ENCODE peak calls at places on chromosomes 11 and 22, in eight cellular contexts. Q is CD8-positive, alpha-beta T cell; L is body of pancreas; A is heart right ventricle; I is breast epithelium; Z is stomach; K is HCT116; M is osteoblast. B is an unnamed sample. For H3K4me1, the result is how much of the 10 kb centered on the place peaks cover.

GRCh38 chr11:126840201-126840886 is 160.2 kb downstream of the KIRREL3 start:
- DNase-seq in Q (no peak), L (no peak), A (no peak), I (no peak), Z (no peak), K (no peak), M (no peak), B (no peak)

GRCh38 chr11:80758787-80759186 is 1318.0 kb upstream of the TENM4 start:
- DNase-seq in Q (no peak), L (no peak), A (no peak), I (no peak), Z (no peak), K (no peak), M (no peak), B (no peak)

GRCh38 chr11:78290293-78291176 is 101.8 kb downstream of the USP35 start:
- DNase-seq in Q (no peak), L (no peak), A (no peak), I (no peak), Z (peak), K (no peak), M (no peak), B (no peak)

GRCh38 chr11:103528046-103528445 is 418.8 kb downstream of the DYNC2H1 start:
- DNase-seq in Q (no peak), L (no peak), A (no peak), I (no peak), Z (no peak), K (no peak), M (no peak), B (no peak)

GRCh38 chr11:113874920-113875413 is 405 bp downstream of the USP28 start:
- DNase-seq in Q (peak), L (no peak), A (no peak), I (no peak), Z (no peak), K (no peak), M (no peak), B (no peak)

GRCh38 chr11:107011977-107012376 is 6.3 kb downstream of the GUCY1A2 start:
- DNase-seq in Q (no peak), L (no peak), A (no peak), I (no peak), Z (no peak), K (no peak), M (no peak), B (no peak)

GRCh38 chr11:58927393-58928081 is 11.8 kb upstream of the GLYATL1 start:
- DNase-seq in Q (no peak), L (peak), A (no peak), I (no peak), Z (peak), K (no peak), M (peak), B (no peak)

GRCh38 chr22:22771696-22772377 is 115.8 kb upstream of the IGLL5 start:
- DNase-seq in Q (no peak), L (no peak), A (no peak), I (no peak), Z (no peak), K (no peak), M (no peak), B (no peak)

GRCh38 chr22:29670615-29671014 is 49.2 kb upstream of the CABP7 start:
- DNase-seq in Q (no peak), L (no peak), A (no peak), I (no peak), Z (no peak), K (no peak), M (no peak), B (no peak)

GRCh38 chr11:108618529-108618928 is 25.0 kb upstream of the EXPH5 start:
- DNase-seq in Q (no peak), L (no peak), A (no peak), I (no peak), Z (no peak), K (no peak), M (no peak), B (no peak)

GRCh38 chr11:130868087-130868486 is 48.2 kb downstream of the SNX19 start:
- DNase-seq in Q (no peak), L (no peak), A (no peak), I (no peak), Z (no peak), K (no peak), M (no peak), B (no peak)

GRCh38 chr11:33804471-33804870 is 30.2 kb upstream of the FBXO3 start:
- DNase-seq in Q (no peak), L (no peak), A (no peak), I (no peak), Z (no peak), K (no peak), M (no peak), B (no peak)

GRCh38 chr11:112961751-112962747 is 829 bp downstream of the NCAM1 start:
- DNase-seq in Q (no peak), L (no peak), A (peak), I (no peak), Z (no peak), K (no peak), M (peak), B (no peak)

DNA sequence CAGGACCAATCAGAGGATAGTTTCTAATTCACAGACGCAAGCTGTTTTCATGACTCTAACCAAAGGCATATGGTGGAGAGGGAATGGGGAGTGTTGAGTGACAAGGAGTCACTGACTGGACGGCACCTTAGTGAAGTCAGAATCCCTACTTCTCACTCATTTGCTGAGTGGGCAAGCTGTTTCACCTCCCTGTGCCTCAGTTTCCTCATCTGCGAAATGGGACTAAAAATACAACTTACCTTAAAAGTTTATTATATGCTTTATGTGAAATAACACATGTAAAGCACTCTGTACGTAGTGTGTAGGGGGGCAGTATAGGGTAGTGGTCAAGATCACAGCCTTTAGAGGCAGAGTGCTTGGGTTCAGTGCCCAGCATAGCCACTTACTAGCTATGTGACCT is 90.0 kb downstream of the TRAF6 start:
- DNase-seq in Q (no peak), L (no peak), A (no peak), I (no peak), Z (no peak), K (no peak), M (no peak), B (no peak)
- H3K27ac ChIP-seq in Q (no peak), L (no peak), A (no peak), I (no peak), Z (no peak), K (no peak), M (peak), B (no peak)

GRCh38 chr11:3037945-3038271 is 19.3 kb downstream of the CARS1 start:
- DNase-seq in Q (no peak), L (no peak), A (no peak), I (no peak), Z (no peak), K (no peak), M (peak), B (no peak)

GRCh38 chr11:3035333-3035732 is 21.9 kb downstream of the CARS1 start:
- DNase-seq in Q (no peak), L (no peak), A (no peak), I (no peak), Z (no peak), K (no peak), M (no peak), B (no peak)

GRCh38 chr11:3036419-3036818 is 20.8 kb downstream of the CARS1 start:
- DNase-seq in Q (no peak), L (no peak), A (no peak), I (no peak), Z (no peak), K (no peak), M (no peak), B (no peak)

GRCh38 chr11:3040881-3041280 is 16.3 kb downstream of the CARS1 start:
- DNase-seq in Q (no peak), L (no peak), A (no peak), I (no peak), Z (no peak), K (no peak), M (peak), B (no peak)

DNA sequence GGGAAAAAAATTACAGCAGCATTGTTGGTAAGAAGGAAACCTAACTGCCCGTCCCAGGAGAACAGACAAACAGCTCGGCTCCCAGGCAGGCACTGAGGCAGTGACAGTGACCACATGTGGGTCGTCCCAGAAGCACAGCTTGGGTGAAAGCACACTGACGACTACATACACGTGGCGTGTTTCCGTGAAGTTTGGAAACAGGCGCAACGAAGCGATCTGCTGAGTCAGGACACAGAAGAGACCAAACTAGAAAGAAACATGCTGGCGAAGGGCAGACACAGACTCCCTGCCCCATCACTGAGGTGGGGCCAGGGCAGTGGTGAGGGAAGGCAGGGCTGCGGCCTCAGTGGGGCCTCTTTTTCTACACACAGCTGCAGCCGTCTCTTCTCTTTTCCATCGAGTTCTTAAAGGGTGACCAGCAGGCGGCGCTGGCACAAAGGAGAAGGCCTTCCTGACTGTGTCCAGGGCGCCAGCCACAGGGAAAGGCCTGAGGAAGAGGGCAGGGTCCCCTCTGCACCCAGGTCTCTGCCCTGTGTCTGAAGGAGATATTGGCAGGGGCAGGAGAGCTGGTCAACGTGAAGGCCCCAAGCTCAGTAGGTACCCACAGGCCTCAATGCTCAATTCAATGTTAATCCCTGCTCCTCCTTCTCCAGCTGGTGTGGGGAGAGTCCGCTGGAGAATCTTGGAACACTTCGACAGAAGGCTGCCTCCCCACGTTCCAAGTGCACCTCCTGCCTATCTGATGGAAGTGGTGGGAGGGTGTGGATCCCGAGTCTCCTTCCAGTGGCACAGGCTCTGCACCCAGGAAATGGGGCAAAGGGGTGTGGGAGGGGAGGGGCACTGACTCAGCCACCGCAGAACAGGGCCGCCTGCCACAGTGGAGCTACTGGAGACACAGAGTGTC is 19.9 kb downstream of the CARS1 start:
- DNase-seq in Q (no peak), L (peak), A (peak), I (peak), Z (peak), K (peak), M (peak), B (peak)
- H3K4me3 ChIP-seq in Q (no peak), L (no peak), A (no peak), I (no peak), Z (no peak), K (no peak), M (no peak), B (no peak)

GRCh38 chr11:9756461-9756860 is 92.6 kb downstream of the SWAP70 start:
- DNase-seq in Q (no peak), L (no peak), A (no peak), I (no peak), Z (no peak), K (no peak), M (no peak), B (no peak)

GRCh38 chr11:9755561-9755960 is 91.7 kb downstream of the SWAP70 start:
- DNase-seq in Q (no peak), L (no peak), A (no peak), I (no peak), Z (no peak), K (no peak), M (peak), B (no peak)

GRCh38 chr11:9758676-9759518 is 95.0 kb downstream of the SWAP70 start:
- DNase-seq in Q (no peak), L (peak), A (peak), I (peak), Z (peak), K (peak), M (peak), B (peak)

GRCh38 chr11:9757809-9758675 is 94.2 kb downstream of the SWAP70 start:
- DNase-seq in Q (peak), L (peak), A (peak), I (peak), Z (peak), K (peak), M (peak), B (peak)

DNA sequence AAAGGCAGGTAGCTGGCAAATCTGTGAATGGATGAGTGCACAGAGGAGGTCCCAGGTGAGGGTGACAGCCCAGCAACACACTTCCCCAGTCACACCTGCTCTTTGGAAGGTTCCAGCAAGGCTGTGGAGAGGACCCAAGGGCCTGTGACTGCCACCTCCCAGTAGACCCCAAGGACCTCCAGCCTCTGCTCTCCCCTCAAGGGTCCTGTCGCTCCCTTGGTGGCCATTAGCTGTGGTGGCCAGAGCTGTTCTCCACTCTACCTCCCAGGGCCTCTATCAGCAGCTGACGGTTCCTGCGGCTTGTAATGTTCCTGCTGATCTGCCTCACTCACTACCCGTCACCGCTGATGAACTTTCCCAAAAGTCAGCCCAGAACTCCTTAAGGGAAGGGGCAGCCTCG is 93.0 kb downstream of the SWAP70 start:
- DNase-seq in Q (no peak), L (no peak), A (no peak), I (no peak), Z (no peak), K (no peak), M (no peak), B (no peak)
- H3K4me1 ChIP-seq in Q (under half), L (under half), A (half or more), I (under half), Z (under half), K (under half), M (half or more), B (under half)

GRCh38 chr11:46271407-46271806 is 6.1 kb upstream of the CREB3L1 start:
- DNase-seq in Q (no peak), L (no peak), A (no peak), I (no peak), Z (no peak), K (no peak), M (no peak), B (no peak)
- H3K27ac ChIP-seq in Q (no peak), L (peak), A (peak), I (no peak), Z (peak), K (no peak), M (no peak), B (no peak)

GRCh38 chr22:31300896-31301295 is 8.6 kb upstream of the PIK3IP1 start:
- DNase-seq in Q (no peak), L (no peak), A (no peak), I (no peak), Z (no peak), K (no peak), M (no peak), B (no peak)
- H3K4me3 ChIP-seq in Q (no peak), L (no peak), A (no peak), I (no peak), Z (no peak), K (no peak), M (no peak), B (no peak)

GRCh38 chr11:128474036-128474874 is 113.1 kb downstream of the ETS1 start:
- DNase-seq in Q (no peak), L (no peak), A (no peak), I (no peak), Z (no peak), K (no peak), M (no peak), B (no peak)

GRCh38 chr11:128478305-128478704 is 109.1 kb downstream of the ETS1 start:
- DNase-seq in Q (no peak), L (no peak), A (no peak), I (no peak), Z (no peak), K (no peak), M (no peak), B (no peak)

GRCh38 chr11:128477811-128478210 is 109.5 kb downstream of the ETS1 start:
- DNase-seq in Q (no peak), L (no peak), A (no peak), I (no peak), Z (no peak), K (no peak), M (no peak), B (no peak)

GRCh38 chr11:128476729-128477128 is 110.6 kb downstream of the ETS1 start:
- DNase-seq in Q (peak), L (no peak), A (no peak), I (no peak), Z (no peak), K (no peak), M (no peak), B (peak)

DNA sequence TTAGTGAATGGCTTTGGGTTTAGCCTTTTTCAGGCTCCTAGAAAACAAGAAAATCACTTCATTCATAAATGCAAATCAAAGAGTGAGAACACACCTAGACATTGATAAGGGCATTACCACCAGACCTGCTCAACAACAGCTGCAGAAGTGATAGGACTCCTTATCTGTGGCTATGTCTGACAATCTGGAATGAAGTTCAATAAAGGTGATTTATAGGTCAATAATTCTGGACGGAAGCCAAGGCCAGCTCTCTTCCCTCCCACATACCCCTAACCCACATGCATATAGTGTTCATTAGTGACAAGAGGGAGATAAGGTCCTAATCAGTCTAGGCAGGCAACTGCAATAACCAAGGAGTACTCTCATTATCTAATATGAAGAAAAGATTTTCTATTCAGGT is 111.3 kb downstream of the ETS1 start:
- DNase-seq in Q (no peak), L (no peak), A (no peak), I (no peak), Z (no peak), K (no peak), M (no peak), B (no peak)
- H3K4me1 ChIP-seq in Q (half or more), L (under half), A (half or more), I (under half), Z (half or more), K (under half), M (half or more), B (half or more)

DNA sequence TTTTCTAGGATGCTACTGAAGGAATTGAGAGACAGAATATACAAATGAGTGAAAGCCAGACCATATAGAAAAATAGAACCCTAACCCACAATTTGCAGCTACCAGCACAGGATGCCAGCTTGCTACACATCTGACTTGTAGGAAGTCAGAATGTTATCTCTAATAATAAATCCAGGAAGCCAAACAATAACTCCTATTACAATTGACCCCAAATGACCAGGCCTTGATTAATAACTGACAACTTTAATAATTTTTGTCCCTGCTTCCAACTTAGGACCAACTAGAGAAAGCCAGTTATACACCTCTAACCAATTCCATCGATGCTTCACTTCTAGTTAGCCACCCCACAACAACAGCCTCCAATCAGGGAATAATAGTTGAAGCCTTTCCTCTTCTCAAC is 193.4 kb downstream of the CASP12 start:
- DNase-seq in Q (no peak), L (no peak), A (no peak), I (no peak), Z (no peak), K (no peak), M (no peak), B (no peak)
- H3K27ac ChIP-seq in Q (peak), L (peak), A (no peak), I (no peak), Z (peak), K (no peak), M (no peak), B (peak)

GRCh38 chr22:37051629-37052385 is at the start of gene KCTD17:
- DNase-seq in Q (peak), L (peak), A (peak), I (no peak), Z (peak), K (peak), M (peak), B (peak)

GRCh38 chr22:37054078-37054440 is 2.5 kb downstream of the KCTD17 start:
- DNase-seq in Q (no peak), L (no peak), A (no peak), I (no peak), Z (no peak), K (no peak), M (peak), B (no peak)

GRCh38 chr22:37052386-37053309 is 1.1 kb downstream of the KCTD17 start:
- DNase-seq in Q (no peak), L (no peak), A (no peak), I (no peak), Z (no peak), K (no peak), M (peak), B (no peak)

GRCh38 chr22:37054600-37055365 is 3.2 kb downstream of the KCTD17 start:
- DNase-seq in Q (no peak), L (no peak), A (no peak), I (no peak), Z (no peak), K (no peak), M (peak), B (no peak)

GRCh38 chr22:37053310-37054077 is 2.0 kb downstream of the KCTD17 start:
- DNase-seq in Q (no peak), L (no peak), A (peak), I (no peak), Z (no peak), K (no peak), M (peak), B (no peak)
- H3K4me3 ChIP-seq in Q (no peak), L (no peak), A (no peak), I (no peak), Z (no peak), K (no peak), M (no peak), B (no peak)